ENCODE peak calls at places on chromosomes 16 and 17, in four cellular contexts. M is mesendoderm, A is GM12878, W is trophoblast cell. E is an unnamed sample.

GRCh38 chr16:77946834-77947233 is 75.5 kb upstream of the CLEC3A start:
- DNase-seq in M (peak; percentile 98), A (no peak), W (peak; percentile 40), E (no peak)

GRCh38 chr16:22270525-22270924 is 26.7 kb upstream of the POLR3E start:
- DNase-seq in M (no peak), A (no peak), W (no peak), E (no peak)

GRCh38 chr17:49881054-49881402 is 33.2 kb upstream of the TAC4 start:
- DNase-seq in M (peak; percentile 52), A (no peak), W (no peak), E (no peak)

GRCh38 chr16:84611041-84611440 is 6.8 kb downstream of the COTL1 start:
- DNase-seq in M (no peak), A (no peak), W (no peak), E (no peak)

GRCh38 chr16:3355589-3355988 is at the start of gene OR2C1:
- DNase-seq in M (no peak), A (no peak), W (no peak), E (no peak)

GRCh38 chr16:89189358-89190025 is 10.8 kb downstream of the SLC22A31 start:
- DNase-seq in M (no peak), A (no peak), W (no peak), E (no peak)

GRCh38 chr17:10875984-10876555 is 38.2 kb upstream of the PIRT start:
- DNase-seq in M (peak; percentile 71), A (no peak), W (peak; percentile 24), E (peak; percentile 18)

GRCh38 chr17:48751172-48751571 is 22.6 kb upstream of the HOXB13 start:
- DNase-seq in M (no peak), A (no peak), W (no peak), E (no peak)

GRCh38 chr17:38352245-38353083 is 820 bp downstream of the SOCS7 start:
- DNase-seq in M (peak; percentile 67), A (no peak), W (no peak), E (no peak)

GRCh38 chr17:19237389-19238166 is 412 bp downstream of the EPN2 start:
- DNase-seq in M (peak; percentile 39), A (no peak), W (no peak), E (peak; percentile 23)

GRCh38 chr17:1933875-1934715 is 91.0 kb downstream of the RTN4RL1 start:
- DNase-seq in M (no peak), A (no peak), W (no peak), E (no peak)

GRCh38 chr17:50629902-50630301 is 4.8 kb upstream of the ABCC3 start:
- DNase-seq in M (no peak), A (no peak), W (no peak), E (no peak)

GRCh38 chr16:66551788-66552287 is 538 bp upstream of the CKLF start:
- DNase-seq in M (no peak), A (no peak), W (no peak), E (peak; percentile 23)

GRCh38 chr16:6341993-6342392 is 990.7 kb upstream of the RBFOX1 start:
- DNase-seq in M (peak; percentile 63), A (no peak), W (no peak), E (no peak)

GRCh38 chr17:44283374-44284023 is 15.6 kb upstream of the SLC4A1 start:
- DNase-seq in M (no peak), A (no peak), W (no peak), E (no peak)

GRCh38 chr17:59506907-59507726 is 58.3 kb upstream of the DHX40 start:
- DNase-seq in M (no peak), A (no peak), W (peak; percentile 20), E (no peak)

GRCh38 chr17:1591474-1592090 is 29.0 kb upstream of the PITPNA start:
- DNase-seq in M (no peak), A (no peak), W (no peak), E (no peak)

GRCh38 chr16:12318661-12319463 is 342.3 kb downstream of the SNX29 start:
- DNase-seq in M (no peak), A (no peak), W (peak; percentile 13), E (no peak)

GRCh38 chr16:73053379-73054130 is 5.6 kb upstream of the ZFHX3 start:
- DNase-seq in M (peak; percentile 64), A (no peak), W (no peak), E (no peak)

GRCh38 chr16:4373909-4374742 is 2.5 kb downstream of the VASN start:
- DNase-seq in M (peak; percentile 83), A (no peak), W (no peak), E (no peak)

GRCh38 chr17:3961564-3962047 is 2.6 kb downstream of the ATP2A3 start:
- DNase-seq in M (no peak), A (peak; percentile 63), W (no peak), E (peak; percentile 98)

GRCh38 chr16:14427371-14427948 is 202.6 kb downstream of the PARN start:
- DNase-seq in M (no peak), A (no peak), W (no peak), E (no peak)

GRCh38 chr17:73455050-73455687 is 143.4 kb upstream of the CDC42EP4 start:
- DNase-seq in M (no peak), A (no peak), W (no peak), E (no peak)

GRCh38 chr17:81043725-81044427 is 8.9 kb downstream of the BAIAP2 start:
- DNase-seq in M (peak; percentile 90), A (no peak), W (peak; percentile 95), E (no peak)

DNA sequence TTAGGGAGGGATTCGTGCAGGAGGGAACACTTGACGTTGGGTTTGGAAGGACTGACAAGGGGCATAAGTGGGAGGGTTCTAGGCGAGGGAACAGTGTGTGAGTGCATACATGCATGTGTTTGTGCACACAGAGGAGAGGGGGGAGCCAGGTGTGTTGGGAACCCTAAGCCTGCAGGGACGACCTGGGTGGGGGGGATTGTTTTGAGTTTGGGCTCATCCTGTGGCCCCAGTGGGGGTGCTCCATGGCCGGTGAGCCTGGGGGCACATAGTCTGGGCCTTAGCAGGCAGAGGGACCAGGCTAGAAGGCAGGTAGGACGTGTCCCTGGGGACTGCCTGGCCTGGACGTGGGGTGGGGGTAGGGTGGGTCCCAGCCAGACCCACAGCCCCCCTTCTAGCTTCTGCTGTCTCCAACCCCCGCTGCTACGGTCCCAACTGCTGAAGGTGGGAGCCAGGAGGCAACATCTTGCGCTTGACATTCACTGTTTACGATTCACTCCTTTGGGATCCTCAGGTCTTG is 11.9 kb upstream of the RASD1 start:
- DNase-seq in M (no peak), A (no peak), W (no peak), E (no peak)
- H3K9ac ChIP-seq in M (no peak overlapping the region), A (no peak overlapping the region), W (no peak overlapping the region), E (no peak overlapping the region)

GRCh38 chr16:68752602-68753001 is 15.5 kb downstream of the CDH1 start:
- DNase-seq in M (peak; percentile 33), A (no peak), W (no peak), E (no peak)

GRCh38 chr16:68759062-68759461 is 22.0 kb downstream of the CDH1 start:
- DNase-seq in M (no peak), A (no peak), W (no peak), E (no peak)

GRCh38 chr16:68760671-68761275 is 23.7 kb downstream of the CDH1 start:
- DNase-seq in M (no peak), A (peak; percentile 95), W (no peak), E (peak; percentile 84)

GRCh38 chr16:68754117-68754792 is 17.2 kb downstream of the CDH1 start:
- DNase-seq in M (no peak), A (no peak), W (peak; percentile 59), E (no peak)

GRCh38 chr16:68756250-68757051 is 19.4 kb downstream of the CDH1 start:
- DNase-seq in M (peak; percentile 79), A (peak; percentile 94), W (peak; percentile 96), E (peak; percentile 82)
- H3K4me3 ChIP-seq in M (no peak overlapping the region), A (no peak overlapping the region), W (no peak overlapping the region), E (peak overlapping the region; percentile 10)

GRCh38 chr16:11102523-11102898 is 153.5 kb downstream of the SOCS1 start:
- DNase-seq in M (no peak), A (no peak), W (no peak), E (no peak)

GRCh38 chr16:11101283-11101682 is 154.7 kb downstream of the SOCS1 start:
- DNase-seq in M (no peak), A (no peak), W (no peak), E (no peak)

GRCh38 chr16:11100239-11100750 is 155.7 kb downstream of the SOCS1 start:
- DNase-seq in M (peak; percentile 98), A (peak; percentile 74), W (no peak), E (no peak)

GRCh38 chr16:11099672-11100195 is 155.4 kb downstream of the CLEC16A start:
- DNase-seq in M (no peak), A (no peak), W (no peak), E (no peak)

GRCh38 chr16:11101695-11102522 is 154.1 kb downstream of the SOCS1 start:
- DNase-seq in M (no peak), A (no peak), W (peak; percentile 23), E (no peak)
- H3K9ac ChIP-seq in M (peak overlapping the region; percentile 12), A (no peak overlapping the region), W (no peak overlapping the region), E (no peak overlapping the region)

GRCh38 chr17:82121246-82121645 is 23.2 kb upstream of the FASN start:
- DNase-seq in M (no peak), A (no peak), W (no peak), E (no peak)
- H3K4me3 ChIP-seq in M (no peak overlapping the region), A (no peak overlapping the region), W (no peak overlapping the region), E (no peak overlapping the region)

GRCh38 chr17:16415031-16415924 is at the start of gene TRPV2:
- DNase-seq in M (peak; percentile 68), A (peak; percentile 60), W (no peak), E (peak; percentile 63)
- H3K9ac ChIP-seq in M (peak within 1 kb of the TSS; percentile 51), A (peak within 1 kb of the TSS; percentile 92), W (no peak within 1 kb of the TSS), E (peak within 1 kb of the TSS; percentile 64)

DNA sequence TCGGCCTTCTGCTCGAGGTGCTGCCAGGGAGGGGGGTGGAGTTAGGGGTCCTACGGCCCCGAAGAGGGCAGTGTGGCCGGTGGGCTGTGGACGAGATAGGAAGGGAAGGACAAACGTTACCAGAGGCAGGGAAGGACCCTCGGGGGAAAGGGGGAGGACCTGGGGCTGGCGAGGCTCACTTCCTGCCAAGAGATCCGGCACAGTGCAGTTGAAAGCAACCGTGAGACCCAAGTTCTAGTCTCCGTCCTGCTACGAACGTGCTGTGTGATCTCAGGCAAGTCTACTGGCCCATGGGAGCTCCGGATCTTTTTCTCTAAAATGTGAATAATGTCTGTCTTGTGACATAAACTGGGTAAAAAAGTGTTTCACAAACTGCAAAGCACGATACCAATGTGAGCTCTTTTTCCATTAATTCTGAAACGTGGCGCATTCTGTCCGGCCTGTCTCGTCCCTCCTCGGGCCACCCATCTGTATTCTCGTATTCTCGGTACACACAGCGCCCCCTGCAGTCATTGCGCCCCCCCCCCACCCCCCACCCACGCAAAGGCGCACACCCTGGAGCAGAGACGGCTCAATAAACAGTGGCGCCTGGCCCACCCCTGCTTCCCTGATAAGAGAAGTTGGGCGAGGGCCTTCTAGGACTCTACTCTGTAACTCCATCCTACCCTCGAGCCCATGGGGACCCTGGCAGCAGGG is 8.8 kb downstream of the CYGB start:
- DNase-seq in M (no peak), A (no peak), W (no peak), E (no peak)
- H3K4me3 ChIP-seq in M (no peak overlapping the region), A (peak overlapping the region; percentile 50), W (no peak overlapping the region), E (no peak overlapping the region)

DNA sequence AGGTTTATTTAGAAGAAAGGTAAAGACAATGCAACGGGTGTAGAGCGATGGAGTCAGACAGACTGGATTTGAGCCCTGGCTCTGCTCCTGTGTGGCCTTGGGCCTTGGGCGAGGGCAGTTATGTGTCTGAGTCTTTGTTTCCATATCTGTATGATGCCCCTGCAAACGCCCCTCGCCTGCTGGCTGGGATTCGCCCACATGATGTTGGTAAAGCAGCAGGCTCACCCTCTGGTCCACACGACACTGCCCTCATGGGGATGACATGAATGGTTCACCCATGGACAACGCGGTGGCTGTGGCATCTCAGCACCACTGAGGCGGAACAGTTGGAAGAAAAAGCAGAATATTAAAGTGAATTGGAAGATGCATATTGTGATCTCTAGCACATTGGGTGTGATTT is 60.3 kb downstream of the FOXL1 start:
- DNase-seq in M (no peak), A (no peak), W (no peak), E (no peak)
- H3K9ac ChIP-seq in M (no peak overlapping the region), A (no peak overlapping the region), W (no peak overlapping the region), E (no peak overlapping the region)

E was measured in MM.1S.